ENCODE peak calls at places on chromosomes 11 and 22, in nine cellular contexts. V is small intestine; M is breast epithelium; O is thoracic aorta; B is cardiac muscle cell; Q is naive thymus-derived CD4-positive, alpha-beta T cell; F is lung; K is transverse colon; Z is right lobe of liver. C is an unnamed sample. For H3K4me1 and H3K9me3, the result is how much of the 10 kb centered on the place peaks cover.

GRCh38 chr11:12508151-12508740 is 130.9 kb downstream of the PARVA start:
- DNase-seq in V (no peak), M (no peak), O (no peak), B (no peak), Q (no peak), F (no peak), K (no peak), Z (no peak), C (no peak)

GRCh38 chr11:73379189-73379880 is 3.1 kb downstream of the RELT start:
- DNase-seq in V (no peak), M (peak), O (no peak), B (no peak), Q (no peak), F (peak), K (peak), Z (peak), C (no peak)

GRCh38 chr11:41954034-41954433 is 494.6 kb upstream of the LRRC4C start:
- DNase-seq in V (no peak), M (no peak), O (no peak), B (no peak), Q (no peak), F (no peak), K (no peak), Z (no peak), C (no peak)

GRCh38 chr11:119727523-119728081 is 1.4 kb downstream of the NECTIN1 start:
- DNase-seq in V (peak), M (no peak), O (no peak), B (peak), Q (peak), F (no peak), K (peak), Z (peak), C (peak)

GRCh38 chr11:46003647-46004046 is 81.2 kb downstream of the LARGE2 start:
- DNase-seq in V (no peak), M (no peak), O (no peak), B (no peak), Q (no peak), F (no peak), K (no peak), Z (no peak), C (no peak)

GRCh38 chr11:13010737-13011342 is 1.7 kb downstream of the RASSF10 start:
- DNase-seq in V (no peak), M (no peak), O (no peak), B (peak), Q (no peak), F (peak), K (peak), Z (no peak), C (no peak)

GRCh38 chr11:16148301-16148787 is 208.0 kb downstream of the SOX6 start:
- DNase-seq in V (no peak), M (no peak), O (no peak), B (no peak), Q (no peak), F (no peak), K (no peak), Z (no peak), C (peak)

GRCh38 chr22:37818397-37819099 is 4.6 kb upstream of the GALR3 start:
- DNase-seq in V (peak), M (peak), O (no peak), B (peak), Q (peak), F (peak), K (peak), Z (peak), C (no peak)

GRCh38 chr11:61056981-61057380 is 45.3 kb upstream of the CD5 start:
- DNase-seq in V (no peak), M (no peak), O (no peak), B (no peak), Q (no peak), F (no peak), K (no peak), Z (no peak), C (no peak)

GRCh38 chr11:113643701-113644100 is 62.4 kb downstream of the TMPRSS5 start:
- DNase-seq in V (no peak), M (no peak), O (no peak), B (peak), Q (no peak), F (no peak), K (no peak), Z (no peak), C (no peak)

GRCh38 chr11:90222459-90223247 is at the start of gene CHORDC1:
- DNase-seq in V (peak), M (peak), O (peak), B (peak), Q (peak), F (peak), K (peak), Z (peak), C (peak)

GRCh38 chr22:42742940-42743339 is 22.3 kb upstream of the A4GALT start:
- DNase-seq in V (no peak), M (no peak), O (no peak), B (no peak), Q (no peak), F (no peak), K (no peak), Z (no peak), C (no peak)

GRCh38 chr11:131889760-131890620 is 519.6 kb downstream of the NTM start:
- DNase-seq in V (no peak), M (no peak), O (no peak), B (peak), Q (no peak), F (no peak), K (no peak), Z (no peak), C (no peak)

GRCh38 chr22:35611891-35612576 is 5.1 kb downstream of the MB start:
- DNase-seq in V (no peak), M (no peak), O (no peak), B (no peak), Q (no peak), F (no peak), K (peak), Z (no peak), C (no peak)

GRCh38 chr11:90218606-90219005 is 4.2 kb downstream of the CHORDC1 start:
- DNase-seq in V (no peak), M (no peak), O (no peak), B (peak), Q (no peak), F (no peak), K (no peak), Z (no peak), C (peak)

GRCh38 chr11:112958670-112959069 is 2.5 kb upstream of the NCAM1 start:
- DNase-seq in V (no peak), M (no peak), O (no peak), B (no peak), Q (no peak), F (no peak), K (no peak), Z (no peak), C (no peak)

GRCh38 chr22:36103891-36104290 is 56.7 kb downstream of the APOL3 start:
- DNase-seq in V (no peak), M (no peak), O (no peak), B (no peak), Q (no peak), F (no peak), K (no peak), Z (no peak), C (no peak)

GRCh38 chr11:96314326-96315050 is 28.5 kb downstream of the MAML2 start:
- DNase-seq in V (no peak), M (no peak), O (no peak), B (no peak), Q (no peak), F (no peak), K (peak), Z (no peak), C (no peak)

GRCh38 chr11:128379587-128380279 is 207.6 kb downstream of the ETS1 start:
- DNase-seq in V (no peak), M (no peak), O (no peak), B (peak), Q (peak), F (no peak), K (no peak), Z (no peak), C (no peak)

GRCh38 chr22:35177811-35178210 is 79.5 kb upstream of the HMGXB4 start:
- DNase-seq in V (no peak), M (no peak), O (no peak), B (no peak), Q (no peak), F (no peak), K (no peak), Z (no peak), C (no peak)

GRCh38 chr11:73507086-73507485 is 90.8 kb downstream of the FAM168A start:
- DNase-seq in V (no peak), M (no peak), O (no peak), B (no peak), Q (no peak), F (no peak), K (no peak), Z (no peak), C (no peak)

GRCh38 chr11:109347304-109347703 is 74.7 kb upstream of the C11orf87 start:
- DNase-seq in V (no peak), M (no peak), O (no peak), B (no peak), Q (no peak), F (no peak), K (no peak), Z (no peak), C (no peak)

GRCh38 chr22:27129266-27129665 is 471.9 kb downstream of the MIAT start:
- DNase-seq in V (no peak), M (no peak), O (no peak), B (no peak), Q (no peak), F (no peak), K (no peak), Z (no peak), C (no peak)

GRCh38 chr22:50218996-50219727 is 18.4 kb downstream of the SELENOO start:
- DNase-seq in V (peak), M (peak), O (no peak), B (peak), Q (no peak), F (peak), K (peak), Z (peak), C (peak)

GRCh38 chr11:85756401-85757200 is 54.3 kb downstream of the SYTL2 start:
- DNase-seq in V (peak), M (no peak), O (no peak), B (peak), Q (peak), F (no peak), K (peak), Z (no peak), C (no peak)

GRCh38 chr11:35893796-35894475 is 49.9 kb upstream of the LDLRAD3 start:
- DNase-seq in V (peak), M (peak), O (no peak), B (no peak), Q (no peak), F (no peak), K (peak), Z (peak), C (no peak)

GRCh38 chr11:99585606-99586005 is 564.9 kb downstream of the CNTN5 start:
- DNase-seq in V (no peak), M (no peak), O (no peak), B (no peak), Q (no peak), F (no peak), K (no peak), Z (no peak), C (no peak)

GRCh38 chr11:6667733-6668374 is 12.2 kb upstream of the DCHS1 start:
- DNase-seq in V (peak), M (no peak), O (no peak), B (peak), Q (peak), F (no peak), K (no peak), Z (no peak), C (peak)

GRCh38 chr11:68819362-68819761 is 22.4 kb downstream of the CPT1A start:
- DNase-seq in V (no peak), M (no peak), O (no peak), B (no peak), Q (no peak), F (no peak), K (no peak), Z (no peak), C (peak)

GRCh38 chr11:114482114-114482513 is 42.8 kb downstream of the REXO2 start:
- DNase-seq in V (no peak), M (no peak), O (no peak), B (no peak), Q (no peak), F (no peak), K (no peak), Z (no peak), C (no peak)

GRCh38 chr11:65498042-65498726 is 661 bp upstream of the MALAT1 start:
- DNase-seq in V (peak), M (no peak), O (no peak), B (peak), Q (peak), F (peak), K (peak), Z (peak), C (peak)

GRCh38 chr11:75320046-75320618 is 31.3 kb downstream of the ARRB1 start:
- DNase-seq in V (no peak), M (no peak), O (no peak), B (no peak), Q (no peak), F (no peak), K (no peak), Z (no peak), C (no peak)
- H3K4me1 ChIP-seq in V (under half), M (under half), O (under half), B (under half), Q (under half), F (under half), K (half or more), Z (under half), C (under half)

DNA sequence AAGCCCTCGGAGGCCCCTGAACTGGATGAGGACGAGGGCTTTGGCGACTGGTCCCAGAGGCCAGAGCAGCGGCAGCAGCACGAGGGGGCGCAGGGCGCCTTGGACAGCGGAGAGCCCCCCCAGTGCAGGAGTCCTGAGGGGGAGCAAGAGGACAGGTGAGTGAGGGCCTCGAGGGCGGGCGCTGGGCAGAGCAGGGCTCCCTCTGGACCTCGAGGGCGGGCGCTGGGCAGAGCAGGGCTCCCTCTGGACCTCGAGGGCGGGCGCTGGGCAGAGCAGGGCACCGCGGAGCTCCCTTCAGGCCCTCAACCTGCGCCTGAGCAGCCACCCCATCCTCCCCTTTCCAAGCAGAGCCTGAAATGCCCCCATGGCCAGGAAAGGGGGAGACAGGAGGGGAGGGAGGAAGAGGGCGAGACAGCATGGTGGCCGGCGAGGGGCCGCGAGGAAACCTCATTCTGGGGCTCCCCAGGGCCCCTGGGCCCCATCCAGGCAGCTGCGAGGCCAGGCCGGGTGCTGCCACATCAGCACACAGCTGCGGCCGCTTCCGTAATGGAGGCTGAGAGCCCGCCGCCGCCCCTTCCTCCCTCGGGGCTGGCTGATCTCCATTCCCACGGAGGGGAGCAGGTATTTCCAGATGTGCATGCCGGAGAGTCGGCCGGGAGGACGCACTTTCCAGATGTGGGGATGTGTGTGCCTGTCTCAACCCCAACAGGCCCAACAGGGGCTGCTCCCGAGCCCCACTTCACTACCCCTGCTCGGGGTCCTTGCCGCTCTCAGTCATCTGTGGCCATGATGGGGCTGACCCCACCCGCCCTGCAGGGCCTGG is 10.0 kb downstream of the PRR33 start:
- DNase-seq in V (no peak), M (peak), O (no peak), B (no peak), Q (no peak), F (no peak), K (no peak), Z (peak), C (no peak)
- H3K4me3 ChIP-seq in V (no peak), M (no peak), O (no peak), B (no peak), Q (no peak), F (no peak), K (no peak), Z (no peak), C (no peak)

DNA sequence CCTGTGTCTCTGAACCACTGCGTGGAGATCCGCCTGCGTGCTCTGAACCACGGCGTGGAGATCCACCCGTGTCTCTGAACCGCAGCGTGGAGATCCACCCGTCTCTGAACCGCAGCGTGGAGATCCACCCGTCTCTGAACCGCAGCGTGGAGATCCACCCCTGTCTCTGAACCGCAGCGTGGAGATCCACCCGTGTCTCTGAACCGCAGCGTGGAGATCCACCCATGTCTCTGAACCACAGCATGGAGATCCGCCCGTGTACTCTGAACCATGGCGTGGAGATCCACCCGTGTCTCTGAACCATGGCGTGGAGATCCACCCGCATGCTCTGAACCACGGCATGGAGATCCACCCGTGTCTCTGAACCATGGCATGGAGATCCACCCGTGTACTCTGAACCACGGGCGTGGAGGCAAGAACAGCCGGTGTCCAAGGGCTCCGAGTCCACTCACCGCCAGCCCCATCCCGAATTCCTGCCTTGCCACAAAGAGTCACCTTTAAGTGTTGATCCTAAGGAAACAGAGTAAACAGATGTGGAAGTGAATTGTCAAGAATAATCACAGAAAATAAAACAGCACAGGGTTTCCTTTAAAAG is 659.4 kb downstream of the BRD1 start:
- DNase-seq in V (no peak), M (no peak), O (no peak), B (no peak), Q (no peak), F (no peak), K (no peak), Z (no peak), C (no peak)
- H3K9me3 ChIP-seq in V (under half), M (under half), O (under half), B (under half), Q (under half), F (under half), K (under half), Z (under half), C (under half)

DNA sequence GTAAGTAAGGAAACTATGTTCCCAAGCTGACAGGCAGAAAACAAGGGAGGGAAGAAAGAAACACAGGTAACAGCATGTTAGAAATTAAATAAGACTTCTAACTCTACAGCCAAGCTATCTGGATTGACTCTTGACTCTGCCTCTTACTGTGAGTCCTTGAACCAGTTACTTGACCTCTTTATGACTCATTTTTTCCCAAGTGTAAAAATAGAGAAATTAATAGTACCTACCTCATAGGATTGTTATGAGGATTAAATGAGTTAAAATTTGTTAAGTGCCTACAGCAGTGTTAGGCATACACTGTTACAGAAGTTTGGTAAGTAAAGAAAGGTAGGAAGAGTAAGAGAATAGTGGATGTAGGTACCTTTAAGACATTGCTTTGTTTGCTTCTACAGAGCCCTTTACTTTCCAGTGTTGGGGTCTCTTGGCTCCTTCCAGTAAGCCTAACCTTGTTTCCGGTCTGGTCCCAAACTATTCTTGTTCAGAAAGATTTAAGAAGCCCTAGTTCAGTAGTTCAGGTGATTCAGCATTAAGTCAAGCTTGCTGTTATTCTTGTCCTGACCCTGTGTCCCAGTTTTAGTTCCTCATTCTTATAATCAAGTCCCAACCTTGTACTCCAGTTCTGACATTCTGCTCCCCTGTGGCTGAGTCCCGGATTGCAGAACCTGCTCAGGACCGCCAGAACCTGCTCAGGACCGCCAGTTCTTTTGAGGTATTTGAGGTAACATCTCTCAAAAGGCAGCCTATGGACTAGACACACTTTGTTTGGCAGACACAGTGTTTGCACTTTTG is 963.4 kb upstream of the CCDC90B start:
- DNase-seq in V (no peak), M (no peak), O (no peak), B (no peak), Q (no peak), F (no peak), K (no peak), Z (peak), C (no peak)
- H3K4me1 ChIP-seq in V (under half), M (under half), O (under half), B (under half), Q (under half), F (under half), K (under half), Z (under half), C (under half)